ENCODE peak calls at places on chromosomes 11 and 22, in nine cellular contexts. K is suprapubic skin, O is colonic mucosa, B is A549, M is tibial artery, S is Panc1, J is uterus, V is cardiac muscle cell, P is aorta. R is an unnamed sample.
A peak's percentile ranks its signal among the peaks of the same experiment; 100 is the strongest.

GRCh38 chr22:29096736-29097669 is 24.2 kb downstream of the KREMEN1 start:
- DNase-seq in V (no peak), S (no peak), P (no peak), M (no peak), O (peak; percentile 41), J (no peak), K (no peak), B (no peak), R (no peak)

GRCh38 chr11:19218216-19218615 is 16.4 kb upstream of the CSRP3 start:
- DNase-seq in K (no peak), O (no peak), S (no peak), B (no peak), P (no peak), V (no peak), M (no peak), J (no peak), R (no peak)

GRCh38 chr22:19213496-19214473 is 35.2 kb upstream of the SLC25A1 start:
- DNase-seq in K (no peak), M (no peak), J (no peak), B (no peak), P (no peak), O (no peak), S (no peak), V (peak; percentile 43), R (no peak)

GRCh38 chr11:15654397-15654915 is 539.7 kb downstream of the INSC start:
- DNase-seq in J (no peak), V (no peak), S (no peak), M (no peak), B (no peak), O (no peak), K (no peak), P (no peak), R (no peak)

GRCh38 chr11:34988294-34989255 is 72.2 kb downstream of the PDHX start:
- DNase-seq in J (no peak), B (no peak), K (no peak), M (no peak), S (no peak), O (no peak), P (no peak), V (peak; percentile 35), R (no peak)

GRCh38 chr11:8219257-8220021 is 44.2 kb downstream of the LMO1 start:
- DNase-seq in P (no peak), J (no peak), S (peak; percentile 54), O (peak; percentile 58), M (no peak), B (peak; percentile 70), V (peak; percentile 69), K (no peak), R (no peak)

GRCh38 chr11:87150936-87151335 is 113.2 kb downstream of the TMEM135 start:
- DNase-seq in M (no peak), J (no peak), V (peak; percentile 55), B (no peak), O (no peak), P (no peak), K (no peak), S (no peak), R (no peak)

GRCh38 chr11:68855205-68855978 is 13.7 kb upstream of the CPT1A start:
- DNase-seq in P (peak; percentile 83), V (peak; percentile 80), K (peak; percentile 70), O (peak; percentile 58), M (peak; percentile 58), S (no peak), J (no peak), B (no peak), R (no peak)

GRCh38 chr22:39545310-39546063 is 12.9 kb upstream of the RPS19BP1 start:
- DNase-seq in V (peak; percentile 61), P (no peak), O (peak; percentile 65), B (no peak), J (no peak), M (no peak), K (no peak), S (no peak), R (no peak)

GRCh38 chr11:61814242-61814957 is 2.4 kb downstream of the FADS1 start:
- DNase-seq in K (no peak), V (peak; percentile 36), O (peak; percentile 67), B (peak; percentile 82), J (peak; percentile 44), S (no peak), P (no peak), M (peak; percentile 57), R (no peak)

GRCh38 chr11:61814958-61815789 is 1.6 kb downstream of the FADS1 start:
- DNase-seq in P (peak; percentile 99), V (peak; percentile 98), M (peak; percentile 95), O (peak; percentile 91), B (peak; percentile 99), K (peak; percentile 96), S (peak; percentile 85), J (peak; percentile 96), R (peak; percentile 98)

GRCh38 chr11:61815790-61816735 is 740 bp downstream of the FADS1 start:
- DNase-seq in K (peak; percentile 84), V (peak; percentile 85), P (peak; percentile 87), M (peak; percentile 67), B (peak; percentile 79), J (peak; percentile 73), S (no peak), O (peak; percentile 61), R (peak; percentile 75)

GRCh38 chr11:61817471-61818202 is 834 bp upstream of the FADS1 start:
- DNase-seq in M (no peak), J (no peak), V (no peak), O (no peak), B (no peak), K (no peak), S (no peak), P (no peak), R (no peak)

GRCh38 chr11:61816736-61817455 is at the start of gene FADS1:
- DNase-seq in J (peak; percentile 93), B (peak; percentile 97), M (peak; percentile 88), P (peak; percentile 97), K (peak; percentile 94), V (peak; percentile 97), O (peak; percentile 84), S (no peak), R (peak; percentile 94)
- H3K4me3 ChIP-seq in J (peak within 1 kb of the TSS; percentile 93), B (peak within 1 kb of the TSS; percentile 83), M (peak within 1 kb of the TSS; percentile 77), P (peak within 1 kb of the TSS; percentile 60), K (peak within 1 kb of the TSS; percentile 64), V (peak within 1 kb of the TSS; percentile 59), O (peak within 1 kb of the TSS; percentile 75), S (peak within 1 kb of the TSS; percentile 69), R (peak within 1 kb of the TSS; percentile 78)

GRCh38 chr22:49025791-49026475 is 801.7 kb downstream of the BRD1 start:
- DNase-seq in S (no peak), K (no peak), P (peak; percentile 32), J (no peak), M (no peak), B (no peak), V (no peak), O (no peak), R (no peak)

GRCh38 chr22:49026476-49027121 is 801.1 kb downstream of the BRD1 start:
- DNase-seq in V (no peak), S (no peak), K (no peak), B (peak; percentile 12), P (peak; percentile 31), O (no peak), M (no peak), J (no peak), R (no peak)

GRCh38 chr22:49023161-49023878 is 804.4 kb downstream of the BRD1 start:
- DNase-seq in K (peak; percentile 37), S (no peak), B (no peak), O (no peak), J (no peak), V (no peak), M (no peak), P (peak; percentile 35), R (no peak)

GRCh38 chr22:49023879-49024774 is 803.5 kb downstream of the BRD1 start:
- DNase-seq in J (no peak), M (no peak), P (peak; percentile 44), S (no peak), K (peak; percentile 53), O (no peak), V (no peak), B (no peak), R (no peak)

GRCh38 chr22:49024775-49025440 is 802.8 kb downstream of the BRD1 start:
- DNase-seq in S (no peak), M (no peak), P (peak; percentile 47), K (peak; percentile 54), O (no peak), J (no peak), V (no peak), B (no peak), R (no peak)
- H3K9me3 ChIP-seq in S (no peaks in the 10 kb centered on the region), M (no peaks in the 10 kb centered on the region), P (no peaks in the 10 kb centered on the region), K (no peaks in the 10 kb centered on the region), O (no peaks in the 10 kb centered on the region), J (no peaks in the 10 kb centered on the region), V (no peaks in the 10 kb centered on the region), B (no peaks in the 10 kb centered on the region), R (no peaks in the 10 kb centered on the region)

GRCh38 chr11:3195251-3196160 is 23.1 kb downstream of the MRGPRG start:
- DNase-seq in M (no peak), V (peak; percentile 42), O (no peak), S (no peak), K (no peak), J (no peak), P (peak; percentile 49), B (no peak), R (no peak)
- H3K4me3 ChIP-seq in M (no peak overlapping the region), V (no peak overlapping the region), O (no peak overlapping the region), S (no peak overlapping the region), K (no peak overlapping the region), J (no peak overlapping the region), P (no peak overlapping the region), B (no peak overlapping the region), R (no peak overlapping the region)

DNA sequence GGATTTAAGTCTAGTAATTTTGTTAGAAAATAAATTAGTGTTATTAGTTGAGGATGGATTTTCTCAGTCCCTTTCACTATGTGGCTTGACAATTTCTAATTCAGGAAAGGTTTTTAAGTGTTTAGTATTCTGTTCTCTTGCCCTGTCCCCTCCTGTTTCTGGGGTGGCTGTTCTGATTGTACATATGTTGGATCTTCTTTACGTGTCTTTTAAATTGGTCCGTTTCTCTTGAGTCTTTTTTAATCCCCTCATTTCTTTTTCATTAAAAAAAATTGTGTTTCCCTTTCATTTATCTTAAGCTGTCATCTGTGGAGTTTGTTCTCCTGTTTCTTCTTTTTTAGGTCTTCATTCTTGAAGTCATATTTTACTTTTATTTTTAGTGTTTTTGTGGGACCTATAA is 12.5 kb downstream of the ZBED4 start:
- DNase-seq in B (no peak), P (no peak), V (no peak), J (no peak), O (no peak), K (no peak), S (no peak), M (no peak), R (no peak)
- H3K9me3 ChIP-seq in B (peaks cover 32% of the 10 kb centered on the region), P (peaks cover 5% of the 10 kb centered on the region), V (no peaks in the 10 kb centered on the region), J (no peaks in the 10 kb centered on the region), O (no peaks in the 10 kb centered on the region), K (peaks cover 22% of the 10 kb centered on the region), S (peaks cover 13% of the 10 kb centered on the region), M (peaks cover 52% of the 10 kb centered on the region), R (peaks cover 3% of the 10 kb centered on the region)

GRCh38 chr11:64566915-64567882 is 23.8 kb upstream of the SLC22A12 start:
- DNase-seq in V (no peak), B (no peak), J (no peak), M (no peak), S (no peak), K (peak; percentile 58), P (peak; percentile 48), O (no peak), R (no peak)
- H3K4me3 ChIP-seq in V (no peak overlapping the region), B (no peak overlapping the region), J (no peak overlapping the region), M (no peak overlapping the region), S (no peak overlapping the region), K (no peak overlapping the region), P (no peak overlapping the region), O (no peak overlapping the region), R (no peak overlapping the region)

R was measured in right atrium auricular region.